ENCODE peak calls at places on chromosomes 12 and 14, in four cellular contexts. B is SK-N-SH, W is GM12878, F is H1. H is an unnamed sample.

GRCh38 chr12:100857971-100858370 is 63.4 kb downstream of the ANO4 start:
- DNase-seq in B (no peak), W (no peak), F (no peak), H (no peak)

GRCh38 chr14:38553586-38553985 is 297.7 kb upstream of the CLEC14A start:
- DNase-seq in B (no peak), W (no peak), F (no peak), H (no peak)

GRCh38 chr14:90318016-90318415 is 13.7 kb downstream of the NRDE2 start:
- DNase-seq in B (no peak), W (no peak), F (no peak), H (no peak)

GRCh38 chr14:31926652-31927347 is 150.3 kb upstream of the ARHGAP5 start:
- DNase-seq in B (no peak), W (no peak), F (no peak), H (no peak)

GRCh38 chr12:11166300-11166699 is 4.7 kb upstream of the SMIM10L1 start:
- DNase-seq in B (no peak), W (no peak), F (no peak), H (no peak)

GRCh38 chr14:75961662-75962061 is 20.1 kb downstream of the TGFB3 start:
- DNase-seq in B (no peak), W (no peak), F (no peak), H (no peak)

GRCh38 chr14:98798099-98798498 is 473.9 kb downstream of the BCL11B start:
- DNase-seq in B (no peak), W (no peak), F (no peak), H (no peak)

GRCh38 chr14:72683787-72684186 is 210.1 kb downstream of the DPF3 start:
- DNase-seq in B (no peak), W (no peak), F (no peak), H (no peak)

GRCh38 chr12:104513681-104514080 is 56.9 kb downstream of the CHST11 start:
- DNase-seq in B (no peak), W (no peak), F (no peak), H (no peak)

GRCh38 chr14:78075610-78076277 is 94.4 kb upstream of the NRXN3 start:
- DNase-seq in B (no peak), W (no peak), F (no peak), H (no peak)

GRCh38 chr12:122265433-122265832 is 861 bp downstream of the VPS33A start:
- DNase-seq in B (no peak), W (no peak), F (no peak), H (peak; percentile 16)

GRCh38 chr12:68279227-68280054 is 26.0 kb upstream of the IL22 start:
- DNase-seq in B (peak; percentile 57), W (no peak), F (no peak), H (no peak)

GRCh38 chr12:75721231-75721641 is 209.8 kb upstream of the KRR1 start:
- DNase-seq in B (no peak), W (no peak), F (no peak), H (no peak)

GRCh38 chr12:88876867-88877266 is 296.6 kb upstream of the KITLG start:
- DNase-seq in B (no peak), W (no peak), F (no peak), H (no peak)

GRCh38 chr12:20557076-20557475 is 138.1 kb upstream of the SLCO1C1 start:
- DNase-seq in B (no peak), W (no peak), F (no peak), H (no peak)

GRCh38 chr12:152440-152839 is 61.5 kb downstream of the SLC6A12 start:
- DNase-seq in B (no peak), W (no peak), F (no peak), H (no peak)

GRCh38 chr14:92867246-92867925 is 55.6 kb upstream of the CHGA start:
- DNase-seq in B (no peak), W (no peak), F (no peak), H (no peak)

GRCh38 chr12:78963439-78964222 is 99.1 kb downstream of the SYT1 start:
- DNase-seq in B (no peak), W (no peak), F (no peak), H (no peak)

GRCh38 chr12:69024907-69025306 is 91.9 kb upstream of the CPM start:
- DNase-seq in B (no peak), W (no peak), F (no peak), H (no peak)

GRCh38 chr12:120438495-120439198 is 734 bp downstream of the COX6A1 start:
- DNase-seq in B (no peak), W (no peak), F (no peak), H (peak; percentile 2)

GRCh38 chr14:89442280-89442679 is 25.2 kb upstream of the FOXN3 start:
- DNase-seq in B (no peak), W (no peak), F (no peak), H (no peak)

GRCh38 chr14:51369814-51370213 is 129.8 kb downstream of the TMX1 start:
- DNase-seq in B (no peak), W (no peak), F (peak; percentile 58), H (peak; percentile 38)

GRCh38 chr14:21063479-21063878 is 5.9 kb downstream of the RNASE8 start:
- DNase-seq in B (no peak), W (no peak), F (no peak), H (no peak)

GRCh38 chr12:62190921-62191746 is 69.1 kb upstream of the USP15 start:
- DNase-seq in B (peak; percentile 31), W (no peak), F (peak; percentile 71), H (no peak)

GRCh38 chr14:99902925-99903324 is 109.7 kb downstream of the EML1 start:
- DNase-seq in B (no peak), W (no peak), F (no peak), H (no peak)

GRCh38 chr14:61064210-61064609 is 83.2 kb downstream of the SLC38A6 start:
- DNase-seq in B (no peak), W (no peak), F (no peak), H (no peak)

GRCh38 chr12:132052191-132052932 is 91.8 kb downstream of the DDX51 start:
- DNase-seq in B (no peak), W (no peak), F (no peak), H (no peak)

GRCh38 chr12:102522768-102523167 is 42.4 kb upstream of the IGF1 start:
- DNase-seq in B (no peak), W (no peak), F (no peak), H (no peak)

GRCh38 chr12:84643993-84644392 is 268.6 kb downstream of the SLC6A15 start:
- DNase-seq in B (no peak), W (no peak), F (no peak), H (no peak)

GRCh38 chr12:55728185-55728931 is 451 bp downstream of the CD63 start:
- DNase-seq in B (peak; percentile 82), W (no peak), F (no peak), H (peak; percentile 74)

GRCh38 chr14:56482306-56482705 is 97.3 kb upstream of the TMEM260 start:
- DNase-seq in B (no peak), W (no peak), F (peak; percentile 64), H (peak; percentile 11)

GRCh38 chr12:126397071-126397571 is 1331.9 kb downstream of the AACS start:
- DNase-seq in B (no peak), W (no peak), F (no peak), H (no peak)

DNA sequence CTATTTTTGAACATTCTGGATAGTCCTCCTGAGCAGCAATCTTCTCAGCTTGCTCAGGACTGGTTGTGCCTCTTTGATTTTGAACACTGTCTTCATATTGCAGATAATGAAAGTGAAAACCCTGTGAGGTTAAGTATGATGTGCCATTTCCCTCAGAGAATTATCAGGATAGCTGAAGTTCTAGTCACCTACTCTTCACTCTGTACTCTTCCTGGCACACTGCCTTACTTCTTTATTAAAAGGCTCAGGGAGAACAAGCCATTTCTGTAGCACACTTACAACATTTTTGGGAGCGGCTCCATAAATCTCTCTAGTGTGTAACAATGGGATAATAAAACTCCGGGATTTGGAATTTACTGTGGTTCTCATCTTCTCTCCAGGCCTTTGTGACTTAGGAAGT is 53.3 kb upstream of the LDHB start:
- DNase-seq in B (no peak), W (no peak), F (no peak), H (no peak)
- TF ChIP-seq NRF1 in B (no peak), W (no peak), F (no peak), H (no peak)

GRCh38 chr12:70485704-70486103 is 119.6 kb downstream of the KCNMB4 start:
- DNase-seq in B (no peak), W (no peak), F (no peak), H (no peak)

GRCh38 chr12:70484464-70484863 is 118.4 kb downstream of the KCNMB4 start:
- DNase-seq in B (no peak), W (no peak), F (no peak), H (no peak)

GRCh38 chr12:70487440-70487839 is 121.3 kb downstream of the KCNMB4 start:
- DNase-seq in B (no peak), W (peak; percentile 31), F (no peak), H (no peak)

GRCh38 chr12:70482764-70483163 is 116.7 kb downstream of the KCNMB4 start:
- DNase-seq in B (no peak), W (no peak), F (no peak), H (no peak)

DNA sequence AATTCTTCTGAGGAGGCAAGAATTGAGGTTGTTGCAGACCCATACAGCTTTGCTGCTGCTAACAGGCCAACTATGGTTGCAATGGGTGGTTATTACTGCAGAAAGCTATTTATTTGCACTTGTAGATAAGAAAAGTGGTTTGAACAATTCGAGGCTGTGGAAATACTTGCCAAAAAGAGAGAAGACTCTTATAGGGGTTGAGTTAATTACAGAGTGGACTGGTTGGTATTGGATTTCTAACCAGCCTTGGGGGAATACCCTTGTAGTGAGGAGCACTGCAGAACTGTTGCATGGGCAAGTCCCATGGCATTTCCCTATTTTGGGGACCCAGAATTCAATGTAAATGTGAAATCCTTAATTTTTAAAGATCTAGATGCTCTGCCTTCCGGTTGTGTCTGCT is 120.5 kb downstream of the KCNMB4 start:
- DNase-seq in B (no peak), W (no peak), F (no peak), H (no peak)
- TF ChIP-seq NRF1 in B (no peak), W (no peak), F (no peak), H (no peak)

DNA sequence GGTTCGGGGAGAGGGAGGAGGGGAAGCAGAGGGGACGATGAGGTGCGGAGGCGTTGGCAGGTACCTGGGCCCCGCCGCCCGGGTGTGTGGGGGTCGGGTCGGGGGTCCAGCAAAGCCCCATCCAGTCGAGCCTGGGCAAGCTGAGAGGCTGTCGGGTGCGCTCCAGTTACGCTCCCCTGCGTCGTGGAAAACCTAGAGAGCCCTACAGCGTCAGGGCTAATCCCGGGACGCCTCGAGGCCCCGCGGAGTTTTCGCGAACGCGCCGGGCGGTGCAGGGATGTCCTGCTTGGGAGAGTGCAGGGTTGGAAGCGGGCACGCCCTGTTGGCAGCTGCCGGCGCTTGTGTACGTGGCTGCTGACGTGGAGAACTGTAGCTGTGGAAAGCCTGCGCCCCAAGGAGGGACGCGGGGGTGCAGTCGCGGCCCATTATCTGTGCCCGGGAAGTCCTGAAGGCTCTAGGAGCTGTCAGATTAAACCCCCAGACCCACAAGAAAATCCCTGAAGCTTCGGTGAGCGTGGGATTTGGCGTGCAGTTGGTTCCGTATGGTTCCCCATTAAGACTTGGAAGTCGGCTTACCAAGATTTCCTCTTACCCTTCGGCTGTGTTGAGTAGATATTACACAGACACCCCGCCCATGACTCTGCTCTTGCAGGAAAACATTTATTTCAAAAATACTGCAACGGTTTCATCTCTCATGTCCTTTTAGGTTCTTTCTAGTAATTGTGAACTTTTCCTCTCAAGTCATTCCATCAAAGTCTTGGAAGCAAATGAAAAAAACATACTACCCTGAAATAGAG is 11.3 kb upstream of the SLC38A2 start:
- DNase-seq in B (no peak), W (no peak), F (no peak), H (no peak)
- TF ChIP-seq NRF1 in B (no peak), W (no peak), F (no peak), H (no peak)

DNA sequence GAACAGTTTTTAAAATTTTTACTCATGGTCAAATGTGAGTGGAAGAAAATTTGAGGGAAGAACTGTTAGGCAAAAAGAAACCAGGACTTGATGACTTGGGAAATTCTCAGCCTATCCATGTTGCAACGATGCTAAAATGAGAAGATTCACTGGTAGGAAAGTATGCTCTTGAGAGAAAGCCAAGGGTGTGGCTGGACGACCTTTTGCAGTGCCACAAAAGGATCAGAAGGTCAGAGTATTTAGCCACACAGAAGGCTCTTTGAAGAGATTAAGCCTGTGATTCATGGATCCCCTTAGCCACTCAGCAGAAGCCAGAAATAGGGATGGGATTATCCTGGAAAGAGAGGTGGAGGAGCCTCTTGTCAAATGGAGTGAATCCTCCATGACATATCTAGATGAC is 336.8 kb downstream of the LRIG3 start:
- DNase-seq in B (no peak), W (no peak), F (no peak), H (no peak)
- TF ChIP-seq NRF1 in B (no peak), W (no peak), F (no peak), H (no peak)